ENCODE peak calls at places on chromosomes 13 and 19, in four cellular contexts. S, O, K and H are unnamed samples.

GRCh38 chr13:109743706-109744453 is 42.5 kb downstream of the IRS2 start:
- DNase-seq in S (peak), O (no peak), K (peak), H (no peak)

GRCh38 chr19:50224986-50225747 is 21.7 kb downstream of the MYH14 start:
- DNase-seq in S (no peak), O (no peak), K (no peak), H (no peak)

GRCh38 chr19:12840091-12841079 is 2.1 kb downstream of the MAST1 start:
- DNase-seq in S (peak), O (peak), K (peak), H (no peak)

GRCh38 chr19:46766569-46767317 is 20.5 kb upstream of the STRN4 start:
- DNase-seq in S (peak), O (no peak), K (peak), H (no peak)

GRCh38 chr19:13902993-13903555 is 2.8 kb downstream of the BRME1 start:
- DNase-seq in S (peak), O (no peak), K (peak), H (no peak)

GRCh38 chr19:51127755-51128154 is 3.0 kb downstream of the SIGLEC9 start:
- DNase-seq in S (no peak), O (peak), K (peak), H (no peak)

GRCh38 chr13:77022341-77022740 is 4.6 kb downstream of the FBXL3 start:
- DNase-seq in S (no peak), O (no peak), K (peak), H (no peak)

GRCh38 chr13:109968876-109969577 is 182.6 kb upstream of the IRS2 start:
- DNase-seq in S (no peak), O (peak), K (peak), H (no peak)

GRCh38 chr19:38619361-38620174 is 580 bp downstream of the EIF3K start:
- DNase-seq in S (no peak), O (no peak), K (no peak), H (no peak)

GRCh38 chr19:51131780-51132680 is 7.3 kb downstream of the SIGLEC9 start:
- DNase-seq in S (no peak), O (peak), K (peak), H (no peak)

GRCh38 chr13:94481966-94482365 is 2.5 kb upstream of the DCT start:
- DNase-seq in S (no peak), O (no peak), K (peak), H (no peak)

GRCh38 chr13:75079226-75079625 is 402.7 kb downstream of the TBC1D4 start:
- DNase-seq in S (no peak), O (no peak), K (peak), H (no peak)

GRCh38 chr19:7917292-7918061 is 2.7 kb upstream of the SNAPC2 start:
- DNase-seq in S (peak), O (no peak), K (peak), H (no peak)

GRCh38 chr19:32037998-32038732 is 307.2 kb upstream of the ZNF507 start:
- DNase-seq in S (no peak), O (no peak), K (no peak), H (no peak)

GRCh38 chr19:40282920-40283319 is 2.2 kb downstream of the AKT2 start:
- DNase-seq in S (no peak), O (no peak), K (no peak), H (no peak)

GRCh38 chr19:35479278-35479677 is 11.0 kb downstream of the KRTDAP start:
- DNase-seq in S (peak), O (no peak), K (no peak), H (no peak)

GRCh38 chr19:55600336-55601028 is 394 bp downstream of the ZNF524 start:
- DNase-seq in S (peak), O (no peak), K (no peak), H (no peak)

GRCh38 chr19:6947745-6948144 is 60.4 kb downstream of the ADGRE1 start:
- DNase-seq in S (peak), O (no peak), K (peak), H (peak)

GRCh38 chr19:1942934-1943555 is 2.1 kb downstream of the CSNK1G2 start:
- DNase-seq in S (peak), O (no peak), K (no peak), H (no peak)

GRCh38 chr13:79451500-79451962 is 29.4 kb upstream of the NDFIP2 start:
- DNase-seq in S (peak), O (no peak), K (peak), H (peak)

GRCh38 chr19:2235396-2236284 is 489 bp downstream of the PLEKHJ1 start:
- DNase-seq in S (no peak), O (no peak), K (no peak), H (no peak)

GRCh38 chr19:3106509-3107141 is 12.5 kb downstream of the GNA11 start:
- DNase-seq in S (no peak), O (no peak), K (no peak), H (no peak)

GRCh38 chr13:113833111-113833830 is 30.6 kb downstream of the GAS6 start:
- DNase-seq in S (no peak), O (no peak), K (no peak), H (no peak)

GRCh38 chr13:45674908-45675307 is 27.2 kb upstream of the CBY2 start:
- DNase-seq in S (peak), O (no peak), K (peak), H (no peak)

GRCh38 chr19:32997716-32998355 is 25.8 kb downstream of the FAAP24 start:
- DNase-seq in S (no peak), O (no peak), K (no peak), H (no peak)

GRCh38 chr19:6458695-6459355 is 767 bp downstream of the SLC25A23 start:
- DNase-seq in S (no peak), O (no peak), K (no peak), H (no peak)

GRCh38 chr19:51020988-51021651 is 1.6 kb upstream of the KLK10 start:
- DNase-seq in S (peak), O (no peak), K (peak), H (no peak)

GRCh38 chr13:48534911-48535501 is 2.1 kb upstream of the RCBTB2 start:
- DNase-seq in S (no peak), O (no peak), K (no peak), H (no peak)

GRCh38 chr13:48532473-48533206 is at the start of gene RCBTB2:
- DNase-seq in S (peak), O (peak), K (peak), H (peak)

GRCh38 chr13:48535791-48536190 is 2.9 kb upstream of the RCBTB2 start:
- DNase-seq in S (no peak), O (no peak), K (no peak), H (no peak)

GRCh38 chr13:48533207-48533499 is 273 bp upstream of the RCBTB2 start:
- DNase-seq in S (no peak), O (no peak), K (no peak), H (no peak)

GRCh38 chr13:48533986-48534600 is 1.2 kb upstream of the RCBTB2 start:
- DNase-seq in S (no peak), O (no peak), K (no peak), H (no peak)
- H3K4me3 ChIP-seq in S (no peak), O (no peak), K (no peak), H (no peak)

GRCh38 chr19:29467824-29468401 is 57.9 kb upstream of the VSTM2B start:
- DNase-seq in S (peak), O (no peak), K (peak), H (no peak)
- TF ChIP-seq CTCF in S (peak), O (no peak), K (peak), H (peak)

DNA sequence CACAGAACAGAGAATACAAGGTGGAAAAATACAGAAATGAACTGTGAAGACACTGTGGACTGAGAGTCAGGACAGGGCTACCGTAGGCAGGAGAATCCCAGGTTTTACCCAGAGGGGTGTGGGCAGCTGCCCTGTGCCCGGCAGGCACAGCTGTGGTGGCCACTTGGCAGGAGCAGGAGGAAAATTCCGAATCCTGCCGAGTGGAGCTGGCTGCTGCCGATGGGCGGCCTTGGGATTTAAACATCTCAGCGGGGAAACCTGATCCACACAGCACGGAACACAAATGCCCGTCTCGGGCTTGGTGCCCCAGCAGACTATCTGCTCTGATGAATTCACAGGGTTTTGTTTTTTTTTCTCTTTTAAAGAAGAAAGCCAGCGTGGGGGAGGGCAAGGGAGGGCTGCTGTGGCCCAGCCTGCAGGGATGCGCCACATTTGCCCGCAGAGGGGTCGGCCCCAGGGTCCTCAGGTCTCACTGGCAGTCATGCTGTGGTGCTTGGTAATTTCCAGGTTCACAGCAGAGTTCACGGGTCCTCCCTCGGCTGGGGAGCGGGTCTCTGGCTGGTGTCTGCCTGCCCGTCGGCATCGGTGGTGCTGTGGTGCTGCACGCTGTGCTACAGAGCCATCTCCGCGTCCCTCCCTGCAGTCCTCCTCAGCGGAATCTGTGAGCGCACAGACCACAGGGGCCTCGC is 28.0 kb downstream of the MPND start:
- DNase-seq in S (no peak), O (no peak), K (no peak), H (no peak)
- H3K4me3 ChIP-seq in S (no peak), O (no peak), K (no peak), H (no peak)

GRCh38 chr13:83618966-83619365 is 263.3 kb downstream of the SLITRK1 start:
- DNase-seq in S (no peak), O (no peak), K (peak), H (no peak)

DNA sequence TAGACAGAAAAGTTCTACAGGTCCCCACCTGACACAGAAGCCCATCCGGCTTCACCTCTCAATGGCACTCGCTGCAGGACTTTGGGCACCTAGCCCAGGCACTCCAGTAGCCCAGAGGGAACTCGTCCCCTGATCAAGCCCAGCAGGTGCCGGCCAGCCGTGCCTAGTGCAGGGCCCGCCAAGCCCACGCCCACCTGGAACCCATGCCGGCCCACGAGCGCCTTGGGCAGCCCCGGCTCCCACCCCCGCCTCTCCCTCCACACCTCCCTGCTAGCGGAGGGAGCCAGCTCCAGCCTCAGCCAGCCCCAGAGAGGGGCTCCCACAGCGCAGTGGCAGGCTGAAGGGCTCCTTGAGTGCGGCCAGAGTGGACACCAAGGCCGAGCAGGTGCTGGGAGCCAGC is 268.8 kb downstream of the SLITRK1 start:
- DNase-seq in S (no peak), O (no peak), K (no peak), H (no peak)
- TF ChIP-seq CTCF in S (no peak), O (no peak), K (no peak), H (no peak)

DNA sequence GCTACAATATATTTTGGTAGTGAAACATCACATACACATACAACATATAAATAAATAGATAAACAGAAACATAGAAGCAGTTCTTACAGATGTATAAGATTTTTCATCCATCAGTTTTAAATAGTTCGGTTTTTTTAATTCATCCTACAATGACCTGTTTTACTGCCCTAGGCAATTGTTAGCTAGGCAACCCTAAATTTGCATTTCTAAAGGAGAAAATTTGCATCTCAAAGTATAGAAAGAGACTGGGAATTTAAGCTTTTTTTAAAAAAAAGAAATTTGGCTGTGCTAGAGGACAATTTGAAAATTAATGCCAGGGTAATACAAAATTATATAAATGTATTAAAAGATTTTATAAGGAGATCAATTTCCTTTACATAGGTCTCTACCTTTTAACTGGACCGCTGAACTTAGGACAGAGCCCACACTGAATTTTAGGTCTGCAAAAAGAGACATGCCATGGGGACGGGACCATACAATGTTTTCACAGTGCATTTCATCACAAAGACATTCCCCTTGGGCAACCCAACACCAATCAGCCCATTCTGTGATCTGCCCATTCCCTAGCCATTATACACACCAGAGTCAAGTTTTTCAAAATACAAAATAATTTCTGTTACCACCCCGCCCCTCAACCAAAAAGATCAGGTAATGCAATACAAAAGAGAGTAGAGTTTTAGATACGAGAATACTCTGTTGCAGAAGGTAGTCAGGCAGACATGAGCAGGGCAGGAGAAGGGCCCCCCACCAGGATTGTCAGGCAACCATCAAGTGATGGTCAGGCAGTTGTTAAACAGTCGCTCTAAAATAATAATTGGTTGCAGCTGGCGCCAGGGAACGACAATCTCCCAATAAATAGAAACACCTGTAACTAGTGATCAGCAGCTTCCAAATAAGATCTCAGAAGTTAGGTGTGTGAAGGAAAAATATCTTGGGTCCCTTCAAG is 299.8 kb upstream of the SGCG start:
- DNase-seq in S (no peak), O (no peak), K (no peak), H (no peak)
- H3K4me3 ChIP-seq in S (no peak), O (no peak), K (no peak), H (no peak)

DNA sequence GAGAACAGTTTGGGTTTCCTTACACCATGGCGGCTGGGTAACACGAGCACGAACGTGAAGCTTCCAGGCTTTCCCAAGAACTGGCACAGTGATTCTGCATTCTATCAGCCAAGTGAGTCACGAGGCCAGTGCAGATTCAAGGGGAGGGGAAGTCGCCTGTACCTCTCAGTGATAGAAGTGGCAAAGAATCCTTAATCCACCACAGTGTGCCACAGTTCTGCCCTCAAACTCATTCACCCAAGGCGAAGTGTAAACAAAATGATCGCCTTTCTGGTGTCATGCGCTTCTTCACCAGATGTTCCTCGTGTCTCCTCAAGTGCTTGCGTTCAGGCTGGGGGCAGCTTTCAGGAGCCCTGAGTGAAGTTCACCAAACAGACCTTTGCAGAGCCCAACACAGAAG is 24.9 kb upstream of the AMER2 start:
- DNase-seq in S (no peak), O (no peak), K (no peak), H (no peak)
- TF ChIP-seq CTCF in S (no peak), O (no peak), K (no peak), H (no peak)

GRCh38 chr13:50955807-50956206 is 46.2 kb downstream of the RNASEH2B start:
- DNase-seq in S (no peak), O (no peak), K (no peak), H (no peak)

GRCh38 chr13:50950808-50951207 is 41.2 kb downstream of the RNASEH2B start:
- DNase-seq in S (no peak), O (no peak), K (no peak), H (no peak)

GRCh38 chr13:50951366-50951765 is 41.8 kb downstream of the RNASEH2B start:
- DNase-seq in S (no peak), O (no peak), K (no peak), H (no peak)

GRCh38 chr13:50957620-50958019 is 48.0 kb downstream of the RNASEH2B start:
- DNase-seq in S (no peak), O (no peak), K (no peak), H (no peak)

DNA sequence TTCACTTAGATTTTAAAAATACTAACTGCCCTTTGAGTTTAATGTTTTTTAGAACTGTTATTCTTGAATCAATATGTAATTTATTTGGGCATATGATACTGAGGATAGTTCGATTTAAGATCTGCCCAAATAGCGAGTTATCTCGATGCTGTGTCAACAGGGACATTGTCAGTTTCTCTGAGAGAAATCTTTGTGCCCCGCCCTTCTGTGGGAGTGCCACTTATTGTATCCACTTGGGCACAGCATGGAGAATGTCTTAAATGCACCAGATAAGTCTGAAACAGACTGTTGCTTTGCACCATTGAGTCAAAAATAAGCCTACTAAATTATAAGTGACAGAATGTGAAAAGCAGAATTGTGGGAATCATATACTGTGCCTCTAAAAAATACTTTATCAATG is 45.6 kb downstream of the RNASEH2B start:
- DNase-seq in S (no peak), O (no peak), K (no peak), H (no peak)
- H3K4me3 ChIP-seq in S (no peak), O (no peak), K (no peak), H (no peak)

GRCh38 chr13:39269411-39269810 is 231.2 kb downstream of the NHLRC3 start:
- DNase-seq in S (peak), O (no peak), K (peak), H (no peak)

GRCh38 chr13:39269004-39269403 is 230.7 kb downstream of the NHLRC3 start:
- DNase-seq in S (no peak), O (no peak), K (no peak), H (no peak)

GRCh38 chr13:39274926-39275325 is 236.7 kb downstream of the NHLRC3 start:
- DNase-seq in S (no peak), O (no peak), K (no peak), H (no peak)

GRCh38 chr13:39279077-39279476 is 240.8 kb downstream of the NHLRC3 start:
- DNase-seq in S (no peak), O (no peak), K (no peak), H (no peak)

DNA sequence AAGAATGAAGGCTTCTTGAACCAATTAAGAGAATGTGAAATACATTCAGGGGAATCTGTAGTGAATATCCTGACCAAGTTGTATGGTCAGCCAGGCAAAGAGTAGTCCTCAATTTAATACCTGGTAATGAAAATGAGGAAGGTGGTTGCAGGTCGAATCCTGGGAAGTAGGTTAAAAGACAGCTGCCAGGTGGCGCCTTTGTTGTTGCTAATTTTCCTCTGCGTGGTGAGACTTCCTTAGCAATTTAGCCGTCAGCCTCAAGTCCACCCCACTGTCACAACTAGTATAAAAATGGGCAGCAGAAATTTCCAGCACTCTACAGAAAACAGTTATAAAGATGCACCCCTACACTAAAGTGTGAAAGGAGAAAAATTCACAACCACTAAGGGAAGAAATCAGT is 235.7 kb downstream of the NHLRC3 start:
- DNase-seq in S (no peak), O (no peak), K (peak), H (no peak)
- TF ChIP-seq CTCF in S (peak), O (no peak), K (no peak), H (peak)